ENCODE peak calls at places on chromosomes 1 and 21, in five cellular contexts. K is stimulated activated CD8-positive, alpha-beta memory T cell treated with anti-CD3 and anti-CD28 coated beads, Interleukin-15, amount 100 ng/mL, for 24 hours; I is T-helper 9 cell; Y is body of pancreas; P is Ammon's horn. M is an unnamed sample.
A peak's percentile ranks its signal among the peaks of the same experiment; 100 is the strongest.

GRCh38 chr1:93616221-93616995 is 65.2 kb downstream of the BCAR3 start:
- DNase-seq in K (no peak), I (no peak), Y (no peak), P (no peak), M (no peak)

GRCh38 chr1:3593334-3593733 is 18.0 kb downstream of the MEGF6 start:
- DNase-seq in K (no peak), I (no peak), Y (no peak), P (no peak), M (no peak)

GRCh38 chr1:180229483-180230415 is at the start of gene LHX4:
- DNase-seq in K (no peak), I (no peak), Y (peak; percentile 34), P (no peak), M (peak; percentile 43)

GRCh38 chr1:109821831-109822745 is 58.4 kb upstream of the EPS8L3 start:
- DNase-seq in K (no peak), I (no peak), Y (no peak), P (no peak), M (no peak)

GRCh38 chr1:145983206-145983675 is 13.1 kb downstream of the TXNIP start:
- DNase-seq in K (no peak), I (no peak), Y (peak; percentile 89), P (no peak), M (no peak)

GRCh38 chr1:204650911-204651570 is 34.5 kb downstream of the LRRN2 start:
- DNase-seq in K (no peak), I (no peak), Y (no peak), P (no peak), M (no peak)

GRCh38 chr1:95562230-95562629 is 328.2 kb downstream of the RWDD3 start:
- DNase-seq in K (no peak), I (no peak), Y (no peak), P (no peak), M (no peak)

GRCh38 chr1:77582905-77583304 is 99.6 kb downstream of the ZZZ3 start:
- DNase-seq in K (no peak), I (no peak), Y (no peak), P (no peak), M (no peak)

GRCh38 chr1:95956215-95956614 is 722.2 kb downstream of the RWDD3 start:
- DNase-seq in K (no peak), I (no peak), Y (no peak), P (no peak), M (no peak)

GRCh38 chr1:12314328-12314903 is 84.6 kb downstream of the VPS13D start:
- DNase-seq in K (no peak), I (no peak), Y (no peak), P (no peak), M (no peak)

GRCh38 chr1:17046043-17046657 is 7.7 kb downstream of the SDHB start:
- DNase-seq in K (no peak), I (no peak), Y (no peak), P (peak; percentile 60), M (no peak)

GRCh38 chr1:7953850-7954609 is 7.5 kb upstream of the PARK7 start:
- DNase-seq in K (peak; percentile 66), I (peak; percentile 53), Y (peak; percentile 96), P (peak; percentile 98), M (peak; percentile 98)

GRCh38 chr1:8652607-8653046 is 164.8 kb downstream of the RERE start:
- DNase-seq in K (no peak), I (no peak), Y (no peak), P (no peak), M (peak; percentile 44)

GRCh38 chr1:198156745-198157240 is at the start of gene NEK7:
- DNase-seq in K (peak; percentile 49), I (peak; percentile 39), Y (peak; percentile 90), P (peak; percentile 86), M (peak; percentile 89)

GRCh38 chr1:72119491-72119890 is 162.8 kb downstream of the NEGR1 start:
- DNase-seq in K (no peak), I (no peak), Y (no peak), P (no peak), M (no peak)

GRCh38 chr1:46490603-46491499 is 1.2 kb downstream of the DMBX1 start:
- DNase-seq in K (no peak), I (no peak), Y (no peak), P (no peak), M (no peak)

GRCh38 chr21:36337099-36337509 is 17.1 kb downstream of the MORC3 start:
- DNase-seq in K (no peak), I (no peak), Y (no peak), P (no peak), M (no peak)

GRCh38 chr1:12593621-12594066 is 24.4 kb downstream of the DHRS3 start:
- DNase-seq in K (no peak), I (no peak), Y (no peak), P (no peak), M (peak; percentile 19)

GRCh38 chr1:158177705-158178450 is 2.8 kb upstream of the CD1D start:
- DNase-seq in K (no peak), I (no peak), Y (peak; percentile 93), P (peak; percentile 82), M (peak; percentile 92)

GRCh38 chr1:40758578-40759343 is 24.8 kb upstream of the KCNQ4 start:
- DNase-seq in K (no peak), I (no peak), Y (no peak), P (no peak), M (no peak)

GRCh38 chr1:118773656-118774055 is 214.5 kb downstream of the TBX15 start:
- DNase-seq in K (no peak), I (no peak), Y (no peak), P (no peak), M (no peak)

GRCh38 chr1:171441278-171441677 is 44.1 kb upstream of the PRRC2C start:
- DNase-seq in K (no peak), I (no peak), Y (no peak), P (peak; percentile 17), M (no peak)

GRCh38 chr1:183472488-183473285 is at the start of gene SMG7:
- DNase-seq in K (peak; percentile 31), I (peak; percentile 51), Y (no peak), P (no peak), M (peak; percentile 49)

GRCh38 chr1:234861761-234862160 is 251.8 kb upstream of the IRF2BP2 start:
- DNase-seq in K (no peak), I (no peak), Y (no peak), P (no peak), M (no peak)

GRCh38 chr1:19113362-19114092 is 96.5 kb downstream of the UBR4 start:
- DNase-seq in K (no peak), I (no peak), Y (peak; percentile 58), P (peak; percentile 54), M (peak; percentile 42)

GRCh38 chr1:28735961-28736449 is 735 bp upstream of the YTHDF2 start:
- DNase-seq in K (no peak), I (no peak), Y (no peak), P (no peak), M (no peak)

GRCh38 chr1:57474097-57474750 is 50.4 kb upstream of the DAB1 start:
- DNase-seq in K (no peak), I (no peak), Y (no peak), P (no peak), M (no peak)

GRCh38 chr1:177975588-177976495 is 6.0 kb upstream of the SEC16B start:
- DNase-seq in K (no peak), I (no peak), Y (no peak), P (no peak), M (no peak)

GRCh38 chr1:108041360-108042143 is 76.6 kb upstream of the VAV3 start:
- DNase-seq in K (no peak), I (no peak), Y (no peak), P (no peak), M (no peak)

GRCh38 chr21:45286671-45287437 is 841 bp downstream of the POFUT2 start:
- DNase-seq in K (no peak), I (no peak), Y (no peak), P (no peak), M (peak; percentile 25)

GRCh38 chr1:37448691-37449417 is 25.5 kb upstream of the ZC3H12A start:
- DNase-seq in K (no peak), I (no peak), Y (no peak), P (no peak), M (no peak)

GRCh38 chr1:147539122-147539575 is 2.2 kb upstream of the BCL9 start:
- DNase-seq in K (no peak), I (no peak), Y (no peak), P (no peak), M (no peak)

M was measured in testis.